ENCODE peak calls at places on chromosomes 7 and 10, in five cellular contexts. Y is NCI-H69, P is erythroblast, S is AG09319, G is sigmoid colon. B is an unnamed sample.

GRCh38 chr7:117875566-117875965 is 2.3 kb upstream of the CTTNBP2 start:
- DNase-seq in S (no peak), P (peak), G (no peak), Y (peak), B (no peak)

GRCh38 chr10:51029172-51029641 is 45.1 kb upstream of the PRKG1 start:
- DNase-seq in Y (no peak), G (no peak), P (no peak), S (no peak), B (no peak)

GRCh38 chr7:106812027-106812643 is 52.9 kb upstream of the PIK3CG start:
- DNase-seq in S (no peak), G (no peak), Y (no peak), P (no peak), B (no peak)

GRCh38 chr7:107982918-107983389 is 20.0 kb downstream of the LAMB1 start:
- DNase-seq in P (no peak), G (peak), S (no peak), Y (peak), B (peak)

GRCh38 chr7:103795787-103796186 is 193.7 kb downstream of the RELN start:
- DNase-seq in P (no peak), G (no peak), Y (peak), S (no peak), B (peak)

GRCh38 chr7:23334482-23335056 is 35.4 kb downstream of the MALSU1 start:
- DNase-seq in G (no peak), S (peak), Y (peak), P (no peak), B (peak)

GRCh38 chr7:101945034-101945758 is 127.8 kb downstream of the CUX1 start:
- DNase-seq in Y (no peak), P (no peak), G (peak), S (no peak), B (no peak)

GRCh38 chr7:159065852-159066480 is 78.7 kb downstream of the VIPR2 start:
- DNase-seq in G (no peak), Y (no peak), P (no peak), S (no peak), B (no peak)

GRCh38 chr7:99369767-99370353 is 4.7 kb upstream of the ARPC1B start:
- DNase-seq in P (no peak), Y (no peak), G (no peak), S (no peak), B (no peak)

GRCh38 chr10:122829454-122829853 is 16.2 kb downstream of the CUZD1 start:
- DNase-seq in G (no peak), P (no peak), S (no peak), Y (no peak), B (no peak)

GRCh38 chr7:131111-132094 is 61.0 kb upstream of the FAM20C start:
- DNase-seq in S (no peak), G (peak), Y (no peak), P (no peak), B (no peak)

GRCh38 chr7:8511810-8512209 is 78.4 kb downstream of the NXPH1 start:
- DNase-seq in S (no peak), Y (peak), G (no peak), P (no peak), B (no peak)

GRCh38 chr7:55411844-55412243 is 46.7 kb downstream of the LANCL2 start:
- DNase-seq in Y (no peak), G (no peak), P (no peak), S (no peak), B (no peak)

GRCh38 chr7:94391716-94392390 is 2.8 kb upstream of the COL1A2 start:
- DNase-seq in G (no peak), P (no peak), Y (peak), S (peak), B (no peak)

GRCh38 chr7:102115181-102115580 is 171.5 kb upstream of the SH2B2 start:
- DNase-seq in S (no peak), Y (no peak), G (peak), P (no peak), B (no peak)

GRCh38 chr10:22931948-22932347 is 4.1 kb downstream of the ARMC3 start:
- DNase-seq in Y (peak), S (no peak), G (no peak), P (no peak), B (peak)

GRCh38 chr10:110269641-110270318 is 34.9 kb downstream of the SMNDC1 start:
- DNase-seq in G (no peak), S (no peak), P (no peak), Y (peak), B (no peak)

GRCh38 chr10:103766751-103767509 is 88.4 kb downstream of the SH3PXD2A start:
- DNase-seq in P (no peak), G (no peak), Y (peak), S (no peak), B (no peak)

GRCh38 chr7:83142365-83142764 is 20.3 kb downstream of the PCLO start:
- DNase-seq in S (no peak), Y (no peak), P (no peak), G (no peak), B (no peak)

GRCh38 chr10:33132626-33133025 is 174.6 kb upstream of the ITGB1 start:
- DNase-seq in Y (peak), G (no peak), P (no peak), S (no peak), B (no peak)

B was measured in NCI-H1105 treated with DMSO at 0.1 percent for 48 hours.